ENCODE peak calls at places on chromosomes 5 and 9, in ten cellular contexts. M is suprapubic skin, V is lower lobe of right lung, J is SK-N-SH, I is PC-9, Y is GM23338, C is mesendoderm, X is lung, B is cardiac muscle cell, K is uterus. D is an unnamed sample.
A peak's percentile ranks its signal among the peaks of the same experiment; 100 is the strongest.

GRCh38 chr9:133260334-133261102 is 14.5 kb downstream of the ABO start:
- DNase-seq in M (no peak), X (no peak), C (no peak), J (no peak), V (no peak), K (no peak), Y (no peak), I (no peak), B (no peak), D (no peak)

GRCh38 chr5:155167736-155168135 is 154.2 kb downstream of the KIF4B start:
- DNase-seq in I (no peak), X (no peak), C (no peak), B (no peak), K (no peak), J (no peak), V (no peak), M (no peak), Y (no peak), D (no peak)

GRCh38 chr5:125668904-125669303 is 754.3 kb upstream of the GRAMD2B start:
- DNase-seq in Y (peak; percentile 33), V (no peak), C (peak; percentile 99), J (no peak), I (no peak), X (no peak), K (no peak), M (no peak), B (no peak), D (no peak)

GRCh38 chr5:93274291-93274690 is 306.7 kb downstream of the NR2F1-AS1 start:
- DNase-seq in B (peak; percentile 35), M (no peak), V (no peak), K (no peak), I (no peak), X (no peak), C (peak; percentile 26), J (no peak), Y (peak; percentile 17), D (no peak)

GRCh38 chr5:138536665-138537315 is 6.2 kb downstream of the ETF1 start:
- DNase-seq in V (no peak), M (no peak), K (no peak), B (peak; percentile 20), J (peak; percentile 40), C (peak; percentile 65), Y (peak; percentile 70), X (no peak), I (no peak), D (no peak)

GRCh38 chr9:110101531-110102161 is 106.3 kb downstream of the C9orf152 start:
- DNase-seq in V (no peak), M (no peak), Y (no peak), X (no peak), I (no peak), B (no peak), K (no peak), C (no peak), J (no peak), D (no peak)

GRCh38 chr9:134943411-134943810 is 25.7 kb upstream of the FCN1 start:
- DNase-seq in B (no peak), X (no peak), M (no peak), J (no peak), K (no peak), C (no peak), Y (no peak), I (no peak), V (no peak), D (peak; percentile 20)

GRCh38 chr9:112110773-112111106 is 64.4 kb downstream of the SUSD1 start:
- DNase-seq in V (no peak), X (no peak), I (no peak), M (no peak), K (no peak), Y (no peak), J (no peak), C (no peak), B (no peak), D (no peak)

GRCh38 chr5:117434266-117434665 is 859.6 kb upstream of the SEMA6A start:
- DNase-seq in I (no peak), B (no peak), K (no peak), Y (no peak), C (no peak), J (no peak), X (no peak), M (no peak), V (no peak), D (no peak)

GRCh38 chr5:173010547-173011464 is 27.2 kb downstream of the ATP6V0E1 start:
- DNase-seq in J (no peak), K (no peak), Y (peak; percentile 70), V (peak; percentile 78), C (peak; percentile 80), I (no peak), B (peak; percentile 78), X (peak; percentile 69), M (no peak), D (no peak)

GRCh38 chr5:180141068-180141660 is 67.8 kb downstream of the RASGEF1C start:
- DNase-seq in I (no peak), M (peak; percentile 40), X (no peak), V (no peak), Y (no peak), B (no peak), K (no peak), C (no peak), J (no peak), D (no peak)

GRCh38 chr5:72434781-72435437 is 72.3 kb downstream of the ZNF366 start:
- DNase-seq in Y (no peak), X (no peak), J (no peak), K (no peak), M (no peak), C (no peak), I (no peak), B (no peak), V (no peak), D (no peak)

GRCh38 chr9:81097167-81097566 is 592.2 kb downstream of the TLE1 start:
- DNase-seq in M (no peak), Y (no peak), K (no peak), X (no peak), B (no peak), J (no peak), V (no peak), I (no peak), C (peak; percentile 15), D (no peak)

DNA sequence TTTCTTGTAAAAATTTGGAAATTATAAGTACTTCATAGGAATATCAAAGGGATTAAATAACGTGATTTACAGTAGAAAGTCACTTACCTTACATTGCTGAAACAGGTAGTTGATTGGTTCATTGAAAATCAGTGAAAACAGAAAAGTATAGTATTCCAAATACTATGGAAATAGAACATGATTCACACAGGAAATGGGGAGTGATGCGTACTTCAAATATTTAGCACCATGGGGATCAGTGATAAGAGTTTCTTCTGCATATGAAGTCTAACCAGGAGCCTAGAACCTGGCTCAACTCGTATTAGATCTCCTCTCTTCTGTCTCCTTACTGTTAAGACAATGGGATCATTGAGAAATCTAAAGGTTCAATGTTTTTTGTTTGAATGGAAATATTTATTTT is 133.3 kb downstream of the FAM174A start:
- DNase-seq in I (no peak), J (no peak), M (no peak), Y (no peak), X (no peak), V (no peak), C (peak; percentile 76), B (no peak), K (no peak), D (no peak)
- H3K4me1 ChIP-seq in I (no peaks in the 10 kb centered on the region), J (no peaks in the 10 kb centered on the region), M (no peaks in the 10 kb centered on the region), Y (no peaks in the 10 kb centered on the region), X (no peaks in the 10 kb centered on the region), V (no peaks in the 10 kb centered on the region), C (no peaks in the 10 kb centered on the region), B (no peaks in the 10 kb centered on the region), K (no peaks in the 10 kb centered on the region), D (no peaks in the 10 kb centered on the region)

GRCh38 chr5:80915716-80916115 is 44.4 kb upstream of the RASGRF2 start:
- DNase-seq in B (no peak), M (no peak), V (no peak), X (no peak), Y (no peak), J (no peak), C (no peak), I (no peak), K (no peak), D (no peak)
- H3K36me3 ChIP-seq in B (no peaks in the 10 kb centered on the region), M (no peaks in the 10 kb centered on the region), V (no peaks in the 10 kb centered on the region), X (no peaks in the 10 kb centered on the region), Y (no peaks in the 10 kb centered on the region), J (no peaks in the 10 kb centered on the region), C (no peaks in the 10 kb centered on the region), I (no peaks in the 10 kb centered on the region), K (no peaks in the 10 kb centered on the region), D (no peaks in the 10 kb centered on the region)

DNA sequence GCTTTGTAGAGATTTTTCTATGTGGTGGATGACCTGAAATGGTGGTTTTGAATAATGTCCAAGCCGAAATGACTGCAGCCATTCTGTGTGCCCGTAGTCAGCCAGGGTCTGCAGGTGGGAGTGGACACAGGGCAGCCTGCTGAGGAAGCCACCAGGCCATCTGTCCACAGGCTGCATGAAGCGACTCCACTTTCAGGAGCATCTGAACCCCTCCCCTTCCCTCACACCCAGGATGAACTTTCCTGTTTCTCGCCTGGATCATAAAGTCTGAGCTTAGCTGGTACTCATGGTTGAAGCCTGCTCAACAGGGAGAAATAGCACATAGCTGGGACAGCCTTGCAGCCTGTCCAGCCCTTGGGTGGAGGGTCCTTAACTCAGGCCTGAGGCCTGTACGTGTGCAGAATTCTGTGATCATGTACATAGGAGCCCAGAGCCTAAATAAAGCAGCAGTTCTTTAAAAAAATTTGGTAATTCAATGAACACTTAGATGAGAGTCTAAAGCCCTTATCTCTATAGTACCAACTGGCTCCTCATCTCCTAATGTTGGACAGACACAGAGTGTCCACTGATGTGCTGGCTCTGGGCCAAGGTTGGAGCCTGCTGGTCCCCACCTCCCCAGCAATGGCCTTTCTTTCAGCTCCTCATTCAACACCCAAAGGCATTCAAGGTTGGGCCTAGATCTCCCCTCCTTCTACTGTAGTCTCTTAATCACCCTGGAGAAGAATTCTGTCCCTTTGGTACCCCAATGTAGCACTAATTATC is 72.8 kb downstream of the SHB start:
- DNase-seq in I (no peak), X (no peak), K (no peak), V (no peak), J (peak; percentile 65), Y (no peak), C (no peak), M (no peak), B (peak; percentile 52), D (no peak)
- H3K4me1 ChIP-seq in I (no peaks in the 10 kb centered on the region), X (peaks cover 20% of the 10 kb centered on the region), K (no peaks in the 10 kb centered on the region), V (peaks cover 52% of the 10 kb centered on the region), J (peaks cover 71% of the 10 kb centered on the region), Y (no peaks in the 10 kb centered on the region), C (no peaks in the 10 kb centered on the region), M (peaks cover 28% of the 10 kb centered on the region), B (peaks cover 67% of the 10 kb centered on the region), D (peaks cover 10% of the 10 kb centered on the region)

DNA sequence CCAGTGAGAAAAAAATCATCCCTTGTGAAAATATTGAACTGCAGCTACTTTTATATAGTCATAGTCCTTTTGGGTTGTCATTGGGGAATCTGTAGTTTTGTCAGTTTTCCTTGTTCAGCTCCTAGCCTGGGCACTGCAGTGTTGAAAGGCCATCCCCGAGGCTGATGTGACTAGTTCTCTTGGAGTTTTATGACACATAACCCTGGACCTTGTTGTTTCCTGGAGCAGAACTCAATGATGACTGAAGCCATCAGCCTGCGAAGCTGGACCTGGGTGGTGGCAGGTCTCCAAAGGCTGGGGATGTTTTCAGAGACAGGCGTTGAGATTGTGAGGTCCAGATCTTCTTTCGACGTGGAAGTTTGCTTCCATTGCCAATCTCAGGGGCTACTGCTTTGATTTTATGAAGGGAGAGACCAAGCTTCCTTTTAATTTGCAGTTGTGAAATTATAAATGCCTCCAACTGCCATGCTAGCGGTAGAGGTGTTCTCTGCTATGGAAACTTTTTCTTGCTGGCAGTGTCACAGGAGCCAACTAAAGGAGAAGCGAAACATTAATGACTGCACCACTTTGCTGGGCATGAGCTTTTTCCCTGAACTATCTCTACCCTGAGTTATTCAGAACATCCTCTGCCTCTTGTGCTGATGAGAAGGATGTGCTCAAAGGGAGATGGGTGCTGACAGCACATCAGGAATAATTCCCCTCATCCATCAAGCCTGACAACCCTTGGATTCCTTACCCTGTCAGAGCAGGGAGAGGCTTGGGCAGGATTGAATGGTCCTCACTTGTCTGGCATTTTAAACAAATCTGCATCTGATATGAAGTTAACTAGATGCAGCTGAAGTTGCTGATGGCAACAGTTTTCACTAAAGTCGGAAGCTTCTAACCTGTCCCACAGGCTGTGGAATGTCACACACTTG is 209.6 kb downstream of the MAST4 start:
- DNase-seq in K (no peak), X (no peak), V (no peak), Y (no peak), B (no peak), I (no peak), C (no peak), M (no peak), J (no peak), D (no peak)
- H3K36me3 ChIP-seq in K (no peaks in the 10 kb centered on the region), X (no peaks in the 10 kb centered on the region), V (no peaks in the 10 kb centered on the region), Y (no peaks in the 10 kb centered on the region), B (no peaks in the 10 kb centered on the region), I (no peaks in the 10 kb centered on the region), C (no peaks in the 10 kb centered on the region), M (no peaks in the 10 kb centered on the region), J (no peaks in the 10 kb centered on the region), D (no peaks in the 10 kb centered on the region)

D was measured in spleen.